ENCODE peak calls at places on chromosomes 7 and 10, in ten cellular contexts. O is stomach, Z is ovary, Q is transverse colon, B is GM12878, C is suprapubic skin, H is tibial nerve, T is A549, P is HepG2, I is H1. N is an unnamed sample.

GRCh38 chr7:22588396-22588795 is 88.4 kb upstream of the STEAP1B start:
- DNase-seq in H (no peak), Q (no peak), I (no peak), T (no peak), B (no peak), Z (no peak), P (no peak), O (no peak), C (no peak), N (no peak)

GRCh38 chr7:128247640-128248194 is 6.6 kb downstream of the LEP start:
- DNase-seq in T (peak; percentile 23), C (no peak), Z (no peak), Q (no peak), O (no peak), B (no peak), I (no peak), H (no peak), P (no peak), N (no peak)

GRCh38 chr7:77651544-77652162 is 44.6 kb upstream of the RSBN1L start:
- DNase-seq in Q (no peak), T (peak; percentile 43), H (no peak), Z (no peak), O (no peak), I (peak; percentile 44), C (no peak), B (no peak), P (peak; percentile 36), N (no peak)

GRCh38 chr7:106289848-106290247 is 5.1 kb upstream of the NAMPT start:
- DNase-seq in B (no peak), Q (no peak), T (no peak), O (no peak), P (no peak), Z (no peak), I (no peak), C (no peak), H (no peak), N (no peak)

GRCh38 chr7:90579181-90579688 is 16.9 kb upstream of the CDK14 start:
- DNase-seq in Z (no peak), T (no peak), Q (no peak), B (no peak), O (no peak), C (no peak), P (no peak), H (no peak), I (no peak), N (no peak)

GRCh38 chr7:104341545-104341944 is 13.1 kb downstream of the LHFPL3 start:
- DNase-seq in Q (no peak), C (no peak), O (no peak), T (no peak), B (no peak), I (peak; percentile 61), H (no peak), Z (no peak), P (peak; percentile 25), N (no peak)

GRCh38 chr10:73856261-73856660 is 18.1 kb downstream of the CAMK2G start:
- DNase-seq in C (no peak), Z (no peak), Q (no peak), I (no peak), O (no peak), H (no peak), T (no peak), P (no peak), B (no peak), N (no peak)

GRCh38 chr10:27192284-27192683 is 37.1 kb downstream of the MASTL start:
- DNase-seq in Q (no peak), C (no peak), O (no peak), H (no peak), P (no peak), Z (no peak), T (peak; percentile 58), I (no peak), B (no peak), N (no peak)

GRCh38 chr10:103897241-103897774 is 20.7 kb downstream of the STN1 start:
- DNase-seq in Q (no peak), T (no peak), B (no peak), Z (no peak), P (no peak), H (no peak), O (no peak), I (no peak), C (no peak), N (peak; percentile 86)

GRCh38 chr7:44087914-44088838 is 5.8 kb upstream of the POLM start:
- DNase-seq in C (no peak), I (no peak), P (no peak), O (no peak), H (peak; percentile 62), T (no peak), B (no peak), Q (no peak), Z (peak; percentile 85), N (no peak)

GRCh38 chr7:55409474-55410225 is 44.5 kb downstream of the LANCL2 start:
- DNase-seq in H (no peak), C (no peak), Z (no peak), I (no peak), T (peak; percentile 19), P (no peak), O (no peak), B (peak; percentile 1), Q (no peak), N (no peak)
- TF ChIP-seq EP300 in H (no peak), C (no peak), Z (no peak), I (no peak), T (no peak), P (no peak), O (no peak), B (no peak), Q (no peak), N (no peak)

DNA sequence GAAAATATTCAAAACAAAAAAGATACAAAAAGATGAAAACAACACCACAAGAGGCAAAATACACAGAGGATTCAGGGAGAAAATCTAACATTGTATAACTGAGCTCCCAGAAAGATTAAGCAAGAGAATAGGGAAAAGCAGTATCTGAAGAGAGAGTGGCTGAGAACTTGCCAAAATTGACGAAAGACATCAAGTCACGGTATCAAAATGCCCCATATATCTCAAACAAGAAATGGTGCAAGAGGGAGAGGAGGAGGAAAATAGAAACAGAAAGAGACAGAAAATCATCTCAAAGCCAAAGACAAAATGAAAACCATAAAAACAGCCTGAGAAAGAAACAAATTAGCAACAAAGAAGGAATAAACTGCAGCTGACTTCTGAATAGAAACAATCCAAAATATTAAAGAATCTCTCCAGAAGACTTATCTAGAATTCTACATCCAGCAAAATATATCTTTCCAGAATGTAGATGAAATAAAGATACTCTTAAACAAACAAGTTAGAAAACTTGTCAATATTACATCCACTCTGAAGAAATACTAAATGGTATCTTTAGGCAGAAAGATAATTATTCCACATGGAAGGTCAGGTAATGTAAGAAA is 5.5 kb downstream of the USP6NL start:
- DNase-seq in H (no peak), O (no peak), C (no peak), P (no peak), B (no peak), I (no peak), T (no peak), Q (no peak), Z (no peak), N (no peak)
- TF ChIP-seq POLR2A in H (no peak), O (no peak), C (no peak), P (no peak), B (no peak), I (no peak), T (no peak), Q (no peak), Z (no peak), N (no peak)

DNA sequence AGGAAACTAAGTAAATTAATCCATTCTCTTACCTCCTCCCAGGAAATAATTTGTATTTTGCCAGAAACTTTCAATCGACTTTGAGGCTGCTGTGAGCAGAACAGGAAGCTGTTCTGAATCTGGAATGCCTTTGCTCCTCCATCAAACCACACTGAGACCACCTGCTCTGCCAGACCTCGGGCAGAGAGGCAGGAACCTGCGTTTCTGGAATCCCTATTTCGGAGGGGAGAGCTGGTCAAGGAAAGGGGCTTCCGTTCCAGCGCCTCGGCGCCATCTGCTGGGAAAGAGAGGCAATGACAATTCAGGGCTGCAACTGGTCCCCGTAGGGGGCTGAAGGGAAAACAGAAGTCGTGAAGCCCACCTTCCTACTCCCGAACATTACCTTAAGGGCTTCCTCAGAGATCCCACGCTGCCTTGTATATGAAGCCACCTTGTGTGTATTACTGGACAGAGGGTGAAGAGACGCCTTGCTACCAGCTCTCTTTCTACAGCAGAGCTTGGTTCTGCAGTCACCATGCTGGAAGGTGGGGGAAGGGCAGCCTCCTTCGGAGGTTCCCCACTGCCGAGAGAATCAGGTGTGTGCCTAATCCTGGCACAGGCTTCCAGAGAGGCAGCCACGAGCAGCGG is 31.2 kb downstream of the ZNF467 start:
- DNase-seq in H (peak; percentile 36), B (no peak), Z (peak; percentile 69), C (no peak), O (peak; percentile 74), I (peak; percentile 93), Q (peak; percentile 70), T (peak; percentile 93), P (peak; percentile 41), N (no peak)
- TF ChIP-seq EP300 in H (no peak), B (no peak), Z (no peak), C (no peak), O (no peak), I (no peak), Q (no peak), T (no peak), P (no peak), N (no peak)

DNA sequence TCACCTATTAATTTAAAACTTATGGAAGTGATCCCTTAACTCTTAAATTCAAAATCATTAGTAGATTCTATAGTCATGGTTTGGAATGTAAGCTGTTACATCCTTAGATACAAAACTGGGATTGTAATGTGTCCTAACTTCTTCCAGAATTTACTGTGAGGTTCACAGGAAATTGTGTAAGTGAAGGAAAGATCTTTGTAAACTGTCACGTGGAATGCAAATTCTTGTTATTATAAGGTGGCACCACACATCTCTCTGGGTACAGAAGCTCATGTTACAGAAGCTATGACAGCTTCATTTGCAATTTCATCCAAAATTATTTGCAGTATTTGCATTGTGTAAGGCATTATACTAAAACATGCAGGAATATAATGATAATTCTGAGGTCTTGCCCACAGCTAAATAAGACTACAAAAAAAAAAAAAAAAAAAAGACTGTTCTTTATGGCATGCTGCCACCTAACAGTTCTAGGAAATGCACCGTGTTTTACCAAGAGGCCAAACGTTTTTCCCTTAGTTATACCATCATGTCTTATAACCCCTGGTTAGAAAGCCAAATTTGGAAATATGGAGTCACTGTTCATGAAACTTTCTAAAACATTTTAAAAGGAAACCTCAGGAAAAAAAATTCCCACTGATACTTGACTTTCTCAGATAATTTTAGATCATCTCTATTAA is 17.7 kb downstream of the MINDY3 start:
- DNase-seq in I (no peak), O (no peak), Q (no peak), Z (no peak), P (no peak), T (no peak), B (no peak), H (no peak), C (no peak), N (no peak)
- TF ChIP-seq POLR2A in I (no peak), O (no peak), Q (no peak), Z (no peak), P (no peak), T (no peak), B (no peak), H (no peak), C (no peak), N (no peak)